ENCODE peak calls at places on chromosomes 7 and 10, in four cellular contexts. One of them, this sample, is unnamed.

GRCh38 chr10:63217120-63217605 is 84.0 kb downstream of the NRBF2 start:
- DNase-seq in fibroblast of the aortic adventitia: peak
- DNase-seq in K562: peak
- DNase-seq in adrenal gland: no peak
- DNase-seq in this sample: no peak

GRCh38 chr7:78149787-78150186 is 351.2 kb downstream of the PHTF2 start:
- DNase-seq in fibroblast of the aortic adventitia: peak
- DNase-seq in K562: no peak
- DNase-seq in adrenal gland: no peak
- DNase-seq in this sample: no peak

GRCh38 chr7:12796397-12797136 is 109.1 kb downstream of the ARL4A start:
- DNase-seq in fibroblast of the aortic adventitia: no peak
- DNase-seq in K562: peak
- DNase-seq in adrenal gland: no peak
- DNase-seq in this sample: no peak

GRCh38 chr10:70308121-70309060 is 24.6 kb upstream of the NPFFR1 start:
- DNase-seq in fibroblast of the aortic adventitia: no peak
- DNase-seq in K562: no peak
- DNase-seq in adrenal gland: no peak
- DNase-seq in this sample: no peak

GRCh38 chr10:13942030-13942429 is 355.3 kb downstream of the PRPF18 start:
- DNase-seq in fibroblast of the aortic adventitia: no peak
- DNase-seq in K562: no peak
- DNase-seq in adrenal gland: no peak
- DNase-seq in this sample: no peak

GRCh38 chr7:36232971-36233550 is 80.0 kb downstream of the EEPD1 start:
- DNase-seq in fibroblast of the aortic adventitia: no peak
- DNase-seq in K562: no peak
- DNase-seq in adrenal gland: no peak
- DNase-seq in this sample: no peak

GRCh38 chr7:128740996-128741395 is 1.8 kb downstream of the CALU start:
- DNase-seq in fibroblast of the aortic adventitia: peak
- DNase-seq in K562: peak
- DNase-seq in adrenal gland: peak
- DNase-seq in this sample: peak

GRCh38 chr10:35554461-35555056 is 50.6 kb upstream of the GJD4 start:
- DNase-seq in fibroblast of the aortic adventitia: no peak
- DNase-seq in K562: no peak
- DNase-seq in adrenal gland: no peak
- DNase-seq in this sample: no peak

GRCh38 chr10:7027913-7028808 is 382.7 kb downstream of the SFMBT2 start:
- DNase-seq in fibroblast of the aortic adventitia: peak
- DNase-seq in K562: peak
- DNase-seq in adrenal gland: no peak
- DNase-seq in this sample: no peak

GRCh38 chr7:25894002-25894901 is 257.7 kb upstream of the NFE2L3 start:
- DNase-seq in fibroblast of the aortic adventitia: no peak
- DNase-seq in K562: peak
- DNase-seq in adrenal gland: peak
- DNase-seq in this sample: peak

GRCh38 chr7:25893436-25893835 is 258.6 kb upstream of the NFE2L3 start:
- DNase-seq in fibroblast of the aortic adventitia: no peak
- DNase-seq in K562: no peak
- DNase-seq in adrenal gland: no peak
- DNase-seq in this sample: no peak

GRCh38 chr7:25894902-25895791 is 256.9 kb upstream of the NFE2L3 start:
- DNase-seq in fibroblast of the aortic adventitia: peak
- DNase-seq in K562: peak
- DNase-seq in adrenal gland: peak
- DNase-seq in this sample: peak

GRCh38 chr7:25897261-25897782 is 254.7 kb upstream of the NFE2L3 start:
- DNase-seq in fibroblast of the aortic adventitia: no peak
- DNase-seq in K562: peak
- DNase-seq in adrenal gland: peak
- DNase-seq in this sample: no peak

DNA sequence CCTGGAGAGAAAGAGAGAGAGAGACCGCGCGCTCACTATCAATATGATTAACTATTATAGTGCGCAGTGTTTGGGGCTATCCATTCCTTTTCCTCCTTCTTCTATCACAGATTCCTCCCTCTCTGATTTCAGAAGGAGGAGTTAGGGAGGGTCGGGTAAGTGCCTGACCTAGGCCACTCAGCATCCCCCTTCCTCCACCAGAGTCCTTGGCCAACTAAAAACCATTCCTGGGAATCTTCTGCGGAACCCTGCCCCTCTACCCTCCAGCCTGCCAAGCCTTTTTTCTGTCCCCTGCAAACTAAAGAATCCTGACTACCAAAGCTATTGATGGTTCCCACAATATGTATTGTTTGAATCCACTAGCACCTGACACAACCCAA is 256.2 kb upstream of the NFE2L3 start:
- DNase-seq in fibroblast of the aortic adventitia: no peak
- DNase-seq in K562: no peak
- DNase-seq in adrenal gland: no peak
- DNase-seq in this sample: no peak
- H3K4me3 ChIP-seq in fibroblast of the aortic adventitia: no peak
- H3K4me3 ChIP-seq in K562: no peak
- H3K4me3 ChIP-seq in adrenal gland: peak
- H3K4me3 ChIP-seq in this sample: no peak

DNA sequence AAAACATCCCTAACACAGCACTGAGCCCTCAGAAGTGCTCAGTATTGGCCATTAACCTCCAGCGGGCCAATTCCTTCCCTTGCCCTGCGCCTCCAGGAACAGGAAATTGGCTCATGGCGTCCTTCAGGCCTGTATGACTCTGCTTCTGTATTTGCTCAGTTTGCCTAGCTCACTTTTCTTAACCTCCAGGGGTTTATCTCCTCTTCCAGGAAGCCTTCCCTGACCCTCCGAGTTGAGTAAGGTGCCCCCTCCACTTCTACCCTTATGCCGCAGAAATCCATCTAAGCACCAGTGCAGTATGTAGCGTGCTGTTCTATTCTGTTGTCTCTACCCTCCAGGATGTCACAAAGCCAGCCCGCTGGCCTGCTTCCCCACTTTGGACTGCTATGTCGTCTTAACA is 1.1 kb upstream of the SFXN4 start:
- DNase-seq in fibroblast of the aortic adventitia: no peak
- DNase-seq in K562: peak
- DNase-seq in adrenal gland: no peak
- DNase-seq in this sample: no peak
- H3K4me3 ChIP-seq in fibroblast of the aortic adventitia: no peak
- H3K4me3 ChIP-seq in K562: no peak
- H3K4me3 ChIP-seq in adrenal gland: no peak
- H3K4me3 ChIP-seq in this sample: no peak

DNA sequence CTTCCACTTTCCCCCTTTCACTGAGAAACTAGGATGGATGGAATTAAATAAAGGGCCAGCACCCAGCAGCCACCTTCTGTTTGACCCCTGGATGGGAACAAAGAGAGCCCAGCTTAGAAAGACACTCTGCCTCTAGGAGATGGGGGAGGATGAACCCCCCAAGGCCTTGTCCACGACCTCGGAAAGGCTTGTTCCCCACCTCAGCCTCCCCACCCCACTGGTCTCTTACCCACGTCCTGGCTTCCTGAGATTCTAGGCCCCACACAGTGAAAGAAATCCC is 9.7 kb downstream of the ITPRIP start:
- DNase-seq in fibroblast of the aortic adventitia: no peak
- DNase-seq in K562: no peak
- DNase-seq in adrenal gland: peak
- DNase-seq in this sample: no peak
- H3K4me3 ChIP-seq in fibroblast of the aortic adventitia: peak
- H3K4me3 ChIP-seq in K562: no peak
- H3K4me3 ChIP-seq in adrenal gland: peak
- H3K4me3 ChIP-seq in this sample: no peak

GRCh38 chr7:97733276-97734206 is 1.7 kb downstream of the TAC1 start:
- DNase-seq in fibroblast of the aortic adventitia: no peak
- DNase-seq in K562: no peak
- DNase-seq in adrenal gland: no peak
- DNase-seq in this sample: peak
- H3K4me3 ChIP-seq in fibroblast of the aortic adventitia: no peak
- H3K4me3 ChIP-seq in K562: no peak
- H3K4me3 ChIP-seq in adrenal gland: no peak
- H3K4me3 ChIP-seq in this sample: no peak

GRCh38 chr7:137488038-137488437 is 144.5 kb upstream of the PTN start:
- DNase-seq in fibroblast of the aortic adventitia: peak
- DNase-seq in K562: no peak
- DNase-seq in adrenal gland: no peak
- DNase-seq in this sample: no peak
- H3K4me3 ChIP-seq in fibroblast of the aortic adventitia: no peak
- H3K4me3 ChIP-seq in K562: no peak
- H3K4me3 ChIP-seq in adrenal gland: no peak
- H3K4me3 ChIP-seq in this sample: no peak

GRCh38 chr10:67697646-67698245 is 1.8 kb upstream of the CTNNA3 start:
- DNase-seq in fibroblast of the aortic adventitia: peak
- DNase-seq in K562: peak
- DNase-seq in adrenal gland: no peak
- DNase-seq in this sample: peak

GRCh38 chr10:67695555-67695954 is 440 bp downstream of the CTNNA3 start:
- DNase-seq in fibroblast of the aortic adventitia: peak
- DNase-seq in K562: no peak
- DNase-seq in adrenal gland: no peak
- DNase-seq in this sample: no peak

DNA sequence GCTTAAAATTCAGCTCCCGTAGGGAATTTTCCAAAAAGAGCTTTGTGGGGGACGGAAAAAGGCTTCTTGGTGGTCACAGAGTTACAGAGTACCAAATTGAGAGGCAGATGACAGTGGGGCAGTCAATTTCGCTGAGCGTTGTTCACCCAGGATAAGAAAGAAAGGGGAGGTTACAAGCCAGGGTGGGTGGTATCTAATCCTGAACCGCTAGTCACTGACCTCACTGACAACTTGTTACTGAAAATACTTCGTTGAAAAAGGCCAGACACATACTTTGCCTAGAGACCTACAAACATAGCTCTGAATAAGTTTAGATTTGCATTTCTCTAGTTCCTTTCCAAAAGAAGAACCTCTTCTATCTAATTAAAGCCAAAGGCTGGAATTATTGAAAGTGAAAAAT is at the start of gene CTNNA3:
- DNase-seq in fibroblast of the aortic adventitia: peak
- DNase-seq in K562: no peak
- DNase-seq in adrenal gland: no peak
- DNase-seq in this sample: no peak
- H3K4me3 ChIP-seq in fibroblast of the aortic adventitia: no peak
- H3K4me3 ChIP-seq in K562: no peak
- H3K4me3 ChIP-seq in adrenal gland: peak
- H3K4me3 ChIP-seq in this sample: no peak